ENCODE peak calls at places on chromosomes 4 and X, in eight cellular contexts. P is NCI-H1417; A is activated CD4-positive, alpha-beta T cell treated with anti-CD3 and anti-CD28 coated beads, Interleukin-2, amount 50 U/mL, for 4 hours; K is Calu3; B is astrocyte of the spinal cord; D is RPMI8226; U is WTC11; S is HT-29. E is an unnamed sample.

GRCh38 chrX:107559506-107559905 is 68.8 kb upstream of the PRPS1 start:
- DNase-seq in P (no peak), A (no peak), K (no peak), B (no peak), D (no peak), U (no peak), S (no peak), E (no peak)

GRCh38 chrX:10519761-10520160 is 100.6 kb downstream of the MID1 start:
- DNase-seq in P (no peak), A (no peak), K (no peak), B (no peak), D (no peak), U (no peak), S (no peak), E (no peak)

GRCh38 chr4:38859501-38859900 is 2.9 kb upstream of the TLR6 start:
- DNase-seq in P (no peak), A (no peak), K (no peak), B (no peak), D (no peak), U (no peak), S (no peak), E (no peak)

GRCh38 chr4:145347684-145348083 is 134.0 kb upstream of the SMAD1 start:
- DNase-seq in P (no peak), A (no peak), K (no peak), B (peak; percentile 84), D (no peak), U (no peak), S (peak; percentile 25), E (no peak)

GRCh38 chrX:94051926-94052325 is 377.9 kb downstream of the FAM133A start:
- DNase-seq in P (no peak), A (no peak), K (no peak), B (no peak), D (no peak), U (no peak), S (no peak), E (peak; percentile 85)

GRCh38 chr4:70601422-70602039 is 9.5 kb downstream of the AMBN start:
- DNase-seq in P (peak; percentile 92), A (peak; percentile 51), K (peak; percentile 68), B (peak; percentile 61), D (peak; percentile 74), U (peak; percentile 73), S (peak; percentile 84), E (peak; percentile 85)

GRCh38 chr4:23945521-23946017 is 55.7 kb upstream of the PPARGC1A start:
- DNase-seq in P (no peak), A (no peak), K (peak; percentile 59), B (peak; percentile 79), D (no peak), U (no peak), S (peak; percentile 2), E (no peak)

GRCh38 chr4:109912706-109913621 is at the start of gene EGF:
- DNase-seq in P (no peak), A (no peak), K (no peak), B (peak; percentile 63), D (no peak), U (no peak), S (peak; percentile 12), E (no peak)

GRCh38 chr4:149291463-149291862 is 524.2 kb downstream of the IQCM start:
- DNase-seq in P (no peak), A (no peak), K (no peak), B (peak; percentile 55), D (no peak), U (no peak), S (no peak), E (no peak)

E was measured in H9.